ENCODE peak calls at places on chromosomes 3 and 15, in six cellular contexts. L is mucosa of gallbladder; U is effector CD4-positive, alpha-beta T cell; T is NCI-H774; X is left lung; I is HT1080. E is an unnamed sample.

GRCh38 chr3:99699841-99700240 is 61.4 kb downstream of the COL8A1 start:
- DNase-seq in L (no peak), U (no peak), T (no peak), X (no peak), I (no peak), E (no peak)

GRCh38 chr15:31260646-31261265 is 65.9 kb upstream of the KLF13 start:
- DNase-seq in L (no peak), U (no peak), T (no peak), X (no peak), I (no peak), E (no peak)

GRCh38 chr15:42939841-42940240 is 19.3 kb upstream of the TTBK2 start:
- DNase-seq in L (no peak), U (no peak), T (no peak), X (no peak), I (no peak), E (no peak)

GRCh38 chr15:62787401-62787800 is 255.1 kb upstream of the TPM1 start:
- DNase-seq in L (no peak), U (no peak), T (no peak), X (no peak), I (no peak), E (no peak)

GRCh38 chr15:83445653-83446052 is 1.5 kb upstream of the SH3GL3 start:
- DNase-seq in L (no peak), U (no peak), T (no peak), X (no peak), I (no peak), E (no peak)

GRCh38 chr15:93088200-93088980 is 621 bp downstream of the RGMA start:
- DNase-seq in L (no peak), U (no peak), T (no peak), X (peak), I (no peak), E (peak)

GRCh38 chr3:173823911-173824460 is 426.4 kb downstream of the NLGN1 start:
- DNase-seq in L (no peak), U (no peak), T (no peak), X (no peak), I (no peak), E (no peak)

GRCh38 chr3:54257114-54257513 is 134.8 kb downstream of the CACNA2D3 start:
- DNase-seq in L (no peak), U (no peak), T (no peak), X (no peak), I (no peak), E (no peak)

E was measured in naive thymus-derived CD8-positive, alpha-beta T cell.